ENCODE peak calls at places on chromosomes 13 and 19, in six cellular contexts. One of them, this sample, is unnamed.

GRCh38 chr19:50518091-50519005 is 4.6 kb upstream of the ASPDH start:
- DNase-seq in IMR-90: no peak
- DNase-seq in H54: no peak
- DNase-seq in Peyer's patch: no peak
- DNase-seq in spleen: peak; percentile 68
- DNase-seq in A549: no peak
- DNase-seq in this sample: no peak

GRCh38 chr13:50979187-50979586 is 69.6 kb downstream of the RNASEH2B start:
- DNase-seq in IMR-90: no peak
- DNase-seq in Peyer's patch: no peak
- DNase-seq in spleen: no peak
- DNase-seq in A549: no peak
- DNase-seq in H54: no peak
- DNase-seq in this sample: no peak

GRCh38 chr13:83980322-83980721 is 98.0 kb upstream of the SLITRK1 start:
- DNase-seq in IMR-90: peak; percentile 0
- DNase-seq in spleen: no peak
- DNase-seq in H54: no peak
- DNase-seq in Peyer's patch: no peak
- DNase-seq in A549: no peak
- DNase-seq in this sample: no peak

GRCh38 chr19:2412449-2412848 is 14.9 kb downstream of the TIMM13 start:
- DNase-seq in spleen: no peak
- DNase-seq in H54: no peak
- DNase-seq in A549: no peak
- DNase-seq in Peyer's patch: no peak
- DNase-seq in IMR-90: no peak
- DNase-seq in this sample: no peak

GRCh38 chr13:51336746-51337145 is 2.7 kb upstream of the SERPINE3 start:
- DNase-seq in IMR-90: no peak
- DNase-seq in spleen: no peak
- DNase-seq in H54: no peak
- DNase-seq in Peyer's patch: no peak
- DNase-seq in A549: no peak
- DNase-seq in this sample: no peak

GRCh38 chr13:40060318-40061007 is 405.0 kb downstream of the COG6 start:
- DNase-seq in Peyer's patch: no peak
- DNase-seq in H54: no peak
- DNase-seq in IMR-90: no peak
- DNase-seq in A549: no peak
- DNase-seq in spleen: no peak
- DNase-seq in this sample: peak; percentile 41

GRCh38 chr19:11422163-11423068 is 3.3 kb upstream of the RGL3 start:
- DNase-seq in IMR-90: no peak
- DNase-seq in Peyer's patch: peak; percentile 89
- DNase-seq in H54: no peak
- DNase-seq in A549: peak; percentile 60
- DNase-seq in spleen: peak; percentile 96
- DNase-seq in this sample: peak; percentile 52

GRCh38 chr13:72104656-72105180 is 237.7 kb upstream of the DACH1 start:
- DNase-seq in A549: no peak
- DNase-seq in IMR-90: no peak
- DNase-seq in spleen: no peak
- DNase-seq in Peyer's patch: no peak
- DNase-seq in H54: no peak
- DNase-seq in this sample: no peak

DNA sequence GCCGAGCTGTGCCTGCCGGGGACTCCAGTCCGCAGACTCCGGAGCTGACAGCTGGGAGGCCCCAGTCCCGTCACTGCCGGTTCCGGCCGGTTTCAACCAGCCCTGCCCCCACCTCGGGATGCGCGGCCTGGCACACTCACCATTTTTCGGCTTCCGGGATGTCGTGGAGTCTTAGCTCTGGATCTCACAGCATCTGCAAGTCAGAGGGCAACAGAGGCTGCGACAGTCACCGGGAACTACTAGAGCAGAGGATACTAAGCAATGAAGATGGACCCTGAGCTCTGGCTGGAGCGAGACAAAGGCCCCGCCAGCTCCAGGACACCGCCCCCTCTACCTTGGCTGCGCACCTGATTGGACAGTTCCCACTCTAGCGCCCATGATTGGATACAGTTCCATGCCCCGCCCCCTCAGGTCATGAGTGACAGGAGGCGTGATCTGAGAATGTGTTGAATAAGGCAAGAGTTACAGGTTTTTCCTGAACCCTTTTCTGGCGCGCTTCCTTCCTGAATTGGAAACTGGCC is at the start of gene ZNF682:
- DNase-seq in spleen: peak; percentile 92
- DNase-seq in IMR-90: peak; percentile 92
- DNase-seq in A549: no peak
- DNase-seq in H54: peak; percentile 79
- DNase-seq in Peyer's patch: peak; percentile 100
- DNase-seq in this sample: peak; percentile 82
- TF ChIP-seq POLR2A in spleen: no peak
- TF ChIP-seq POLR2A in IMR-90: no peak
- TF ChIP-seq POLR2A in A549: no peak
- TF ChIP-seq POLR2A in H54: no peak
- TF ChIP-seq POLR2A in Peyer's patch: peak; percentile 17
- TF ChIP-seq POLR2A in this sample: no peak

DNA sequence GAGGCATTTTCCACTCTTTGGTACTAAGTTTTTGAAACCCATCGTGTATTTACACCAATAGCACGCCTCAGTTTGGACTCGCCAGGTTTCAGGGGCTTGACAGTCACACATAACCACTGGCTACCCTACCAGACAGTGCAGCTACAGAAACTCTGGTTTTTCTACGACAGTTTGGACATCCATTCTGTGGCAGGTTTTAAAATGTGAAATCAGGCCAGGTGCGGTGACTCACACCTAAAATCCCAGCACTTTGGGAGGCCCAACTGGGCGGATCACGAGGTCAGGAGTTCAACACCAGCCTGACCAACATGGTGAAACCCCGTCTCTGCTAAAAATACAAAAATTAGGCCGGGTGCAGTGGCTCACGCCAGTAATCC is 13.2 kb downstream of the KDELR1 start:
- DNase-seq in Peyer's patch: no peak
- DNase-seq in IMR-90: no peak
- DNase-seq in spleen: no peak
- DNase-seq in H54: no peak
- DNase-seq in A549: no peak
- DNase-seq in this sample: no peak
- TF ChIP-seq POLR2A in Peyer's patch: no peak
- TF ChIP-seq POLR2A in IMR-90: no peak
- TF ChIP-seq POLR2A in spleen: no peak
- TF ChIP-seq POLR2A in H54: no peak
- TF ChIP-seq POLR2A in A549: no peak
- TF ChIP-seq POLR2A in this sample: no peak

DNA sequence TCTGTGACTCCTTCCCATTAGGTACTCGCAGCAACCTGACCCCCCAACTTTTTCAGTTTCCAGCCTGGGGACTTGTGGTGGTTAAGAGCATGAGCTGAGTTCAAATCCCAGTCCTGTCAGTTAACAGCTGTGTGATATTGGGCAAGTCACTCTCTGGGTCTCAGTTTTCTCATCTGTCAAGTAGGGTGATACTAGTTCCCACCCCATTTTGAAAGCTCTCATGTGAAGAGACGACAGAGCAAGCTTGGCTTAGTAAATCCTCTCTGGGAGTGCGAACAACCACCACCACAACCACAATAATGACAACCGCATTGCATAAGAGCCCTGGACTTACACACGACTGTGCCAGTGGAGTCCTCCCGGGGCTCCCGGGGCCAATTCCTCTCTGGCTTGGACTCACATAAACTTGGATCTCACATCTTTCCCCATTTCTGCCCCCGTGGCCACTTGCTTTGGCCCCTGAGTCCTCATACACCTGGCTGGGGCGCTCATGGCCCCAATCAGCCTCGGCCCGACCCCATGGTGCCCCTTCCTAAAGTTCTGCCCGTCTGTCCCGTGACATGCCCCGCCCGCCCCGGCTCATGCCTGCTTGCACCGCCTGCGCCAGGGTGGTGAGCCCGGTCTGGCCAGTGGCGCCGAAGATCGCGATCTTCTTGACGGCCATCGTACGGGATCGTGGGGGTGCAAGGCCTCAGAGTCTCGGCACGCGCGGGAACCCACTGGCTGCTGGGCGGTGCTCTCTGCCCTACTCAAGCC is at the start of gene BLVRB:
- DNase-seq in spleen: no peak
- DNase-seq in H54: peak; percentile 61
- DNase-seq in Peyer's patch: no peak
- DNase-seq in IMR-90: peak; percentile 52
- DNase-seq in A549: no peak
- DNase-seq in this sample: peak; percentile 67
- TF ChIP-seq POLR2A in spleen: no peak
- TF ChIP-seq POLR2A in H54: peak; percentile 88
- TF ChIP-seq POLR2A in Peyer's patch: peak; percentile 98
- TF ChIP-seq POLR2A in IMR-90: no peak
- TF ChIP-seq POLR2A in A549: peak; percentile 95
- TF ChIP-seq POLR2A in this sample: peak; percentile 95

GRCh38 chr13:49783865-49784264 is 8.6 kb downstream of the KPNA3 start:
- DNase-seq in spleen: no peak
- DNase-seq in A549: no peak
- DNase-seq in Peyer's patch: no peak
- DNase-seq in IMR-90: no peak
- DNase-seq in H54: no peak
- DNase-seq in this sample: no peak
- TF ChIP-seq POLR2A in spleen: no peak
- TF ChIP-seq POLR2A in A549: no peak
- TF ChIP-seq POLR2A in Peyer's patch: no peak
- TF ChIP-seq POLR2A in IMR-90: no peak
- TF ChIP-seq POLR2A in H54: no peak
- TF ChIP-seq POLR2A in this sample: no peak

GRCh38 chr19:35457173-35457572 is 9.1 kb downstream of the FFAR2 start:
- DNase-seq in IMR-90: no peak
- DNase-seq in spleen: no peak
- DNase-seq in A549: no peak
- DNase-seq in Peyer's patch: no peak
- DNase-seq in H54: no peak
- DNase-seq in this sample: no peak

GRCh38 chr19:35459414-35460082 is 11.5 kb downstream of the FFAR2 start:
- DNase-seq in A549: no peak
- DNase-seq in H54: no peak
- DNase-seq in IMR-90: no peak
- DNase-seq in Peyer's patch: no peak
- DNase-seq in spleen: peak; percentile 80
- DNase-seq in this sample: no peak

GRCh38 chr19:35460608-35461007 is 12.6 kb downstream of the FFAR2 start:
- DNase-seq in H54: no peak
- DNase-seq in IMR-90: no peak
- DNase-seq in spleen: no peak
- DNase-seq in A549: no peak
- DNase-seq in Peyer's patch: no peak
- DNase-seq in this sample: no peak

GRCh38 chr19:35458192-35458591 is 10.1 kb downstream of the FFAR2 start:
- DNase-seq in A549: no peak
- DNase-seq in H54: no peak
- DNase-seq in IMR-90: no peak
- DNase-seq in spleen: no peak
- DNase-seq in Peyer's patch: no peak
- DNase-seq in this sample: no peak

DNA sequence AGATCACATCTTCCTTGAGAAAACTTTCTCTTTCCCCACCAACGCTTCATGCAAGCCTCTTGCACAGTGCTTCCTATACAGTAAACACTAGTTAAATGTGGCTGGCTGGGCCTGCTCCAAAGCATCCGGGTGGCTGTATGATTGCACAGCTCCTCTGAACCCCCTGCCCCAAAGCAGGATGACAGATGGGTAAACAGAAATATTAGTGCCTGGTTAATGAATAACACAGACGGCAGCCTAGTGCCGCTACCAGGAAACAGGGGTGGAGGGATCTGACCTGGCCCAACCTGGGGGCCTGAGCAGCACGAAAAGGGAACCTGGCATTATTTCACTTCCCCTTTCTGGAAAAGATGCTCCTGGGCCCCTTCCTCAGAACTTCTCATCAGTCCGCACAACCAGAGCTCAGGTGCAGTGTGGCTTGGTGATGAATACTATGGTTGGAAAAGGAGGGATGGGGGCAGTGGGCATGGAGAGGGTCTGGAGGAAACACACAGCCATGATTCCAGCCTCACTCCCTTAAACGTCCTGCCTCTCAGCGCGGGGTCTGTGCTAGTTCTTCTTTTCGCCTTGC is 10.8 kb downstream of the FFAR2 start:
- DNase-seq in IMR-90: no peak
- DNase-seq in spleen: peak; percentile 86
- DNase-seq in A549: no peak
- DNase-seq in Peyer's patch: peak; percentile 68
- DNase-seq in H54: no peak
- DNase-seq in this sample: no peak
- TF ChIP-seq POLR2A in IMR-90: no peak
- TF ChIP-seq POLR2A in spleen: no peak
- TF ChIP-seq POLR2A in A549: no peak
- TF ChIP-seq POLR2A in Peyer's patch: no peak
- TF ChIP-seq POLR2A in H54: no peak
- TF ChIP-seq POLR2A in this sample: no peak

GRCh38 chr19:17564783-17565182 is 9.3 kb downstream of the COLGALT1 start:
- DNase-seq in H54: no peak
- DNase-seq in A549: no peak
- DNase-seq in Peyer's patch: no peak
- DNase-seq in IMR-90: no peak
- DNase-seq in spleen: no peak
- DNase-seq in this sample: no peak

GRCh38 chr19:17565611-17566010 is 10.2 kb downstream of the COLGALT1 start:
- DNase-seq in Peyer's patch: no peak
- DNase-seq in IMR-90: peak; percentile 13
- DNase-seq in A549: no peak
- DNase-seq in H54: no peak
- DNase-seq in spleen: no peak
- DNase-seq in this sample: no peak

GRCh38 chr19:17572640-17573039 is 17.2 kb downstream of the COLGALT1 start:
- DNase-seq in Peyer's patch: no peak
- DNase-seq in H54: no peak
- DNase-seq in IMR-90: no peak
- DNase-seq in A549: no peak
- DNase-seq in spleen: no peak
- DNase-seq in this sample: no peak

GRCh38 chr19:17562097-17562496 is 6.6 kb downstream of the COLGALT1 start:
- DNase-seq in spleen: peak; percentile 33
- DNase-seq in H54: no peak
- DNase-seq in IMR-90: no peak
- DNase-seq in Peyer's patch: no peak
- DNase-seq in A549: no peak
- DNase-seq in this sample: no peak

DNA sequence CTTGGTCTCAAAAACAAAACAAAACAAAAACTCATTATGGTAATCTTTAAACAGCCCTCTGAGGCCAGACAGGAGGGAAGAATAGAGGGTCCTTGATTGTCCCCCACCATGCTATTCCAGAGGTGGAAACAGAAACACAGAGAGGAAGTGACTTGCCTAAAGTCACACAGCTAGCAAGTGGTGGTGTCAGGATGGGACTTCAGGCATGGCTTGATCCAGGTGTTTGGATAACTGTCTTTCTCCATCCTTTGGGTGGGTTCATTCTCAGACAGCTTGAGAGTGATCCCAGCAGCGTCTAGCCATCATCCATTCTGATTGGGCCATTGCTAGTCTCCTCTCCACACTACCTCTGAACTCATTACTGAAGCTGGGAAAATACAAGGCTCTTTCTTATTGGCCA is 12.5 kb downstream of the COLGALT1 start:
- DNase-seq in spleen: no peak
- DNase-seq in H54: no peak
- DNase-seq in IMR-90: no peak
- DNase-seq in Peyer's patch: no peak
- DNase-seq in A549: no peak
- DNase-seq in this sample: no peak
- TF ChIP-seq POLR2A in spleen: no peak
- TF ChIP-seq POLR2A in H54: no peak
- TF ChIP-seq POLR2A in IMR-90: no peak
- TF ChIP-seq POLR2A in Peyer's patch: no peak
- TF ChIP-seq POLR2A in A549: no peak
- TF ChIP-seq POLR2A in this sample: no peak

GRCh38 chr19:57888494-57889231 is at the start of gene ZNF814:
- DNase-seq in Peyer's patch: peak; percentile 90
- DNase-seq in spleen: peak; percentile 91
- DNase-seq in IMR-90: peak; percentile 84
- DNase-seq in A549: peak; percentile 10
- DNase-seq in H54: no peak
- DNase-seq in this sample: peak; percentile 67
- TF ChIP-seq POLR2A in Peyer's patch: no peak
- TF ChIP-seq POLR2A in spleen: no peak
- TF ChIP-seq POLR2A in IMR-90: peak; percentile 67
- TF ChIP-seq POLR2A in A549: no peak
- TF ChIP-seq POLR2A in H54: no peak
- TF ChIP-seq POLR2A in this sample: peak; percentile 17